ENCODE peak calls at places on chromosomes 12 and 14, in six cellular contexts. Y is NCI-H510A treated with DMSO at 0.1 percent for 48 hours, P is ascending aorta, U is endodermal cell, G is COR-L47, T is IMR-90. X is an unnamed sample.

GRCh38 chr14:76919811-76920571 is 93.8 kb downstream of the LRRC74A start:
- DNase-seq in T (peak), Y (peak), G (peak), P (no peak), U (peak), X (peak)

GRCh38 chr14:95741781-95742180 is 27.9 kb upstream of the TCL1A start:
- DNase-seq in T (no peak), P (no peak), U (no peak), Y (no peak), G (no peak), X (no peak)

GRCh38 chr12:89492883-89493282 is 31.7 kb downstream of the GALNT4 start:
- DNase-seq in G (no peak), Y (no peak), P (no peak), T (no peak), U (no peak), X (no peak)

GRCh38 chr12:82896286-82896685 is 209.6 kb downstream of the TMTC2 start:
- DNase-seq in G (no peak), P (no peak), T (no peak), U (no peak), Y (no peak), X (no peak)

GRCh38 chr12:466039-466438 is 6.3 kb downstream of the B4GALNT3 start:
- DNase-seq in P (no peak), U (peak), T (no peak), Y (peak), G (no peak), X (no peak)

GRCh38 chr14:33714527-33715222 is 236.2 kb downstream of the EGLN3 start:
- DNase-seq in Y (no peak), P (no peak), T (no peak), U (no peak), G (peak), X (no peak)

GRCh38 chr14:59511916-59512530 is 27.7 kb downstream of the JKAMP start:
- DNase-seq in G (peak), Y (peak), U (peak), T (no peak), P (no peak), X (peak)

GRCh38 chr12:19759229-19759628 is 319.9 kb downstream of the AEBP2 start:
- DNase-seq in U (no peak), Y (no peak), G (no peak), T (peak), P (no peak), X (no peak)

GRCh38 chr12:13220848-13221247 is 24.3 kb downstream of the EMP1 start:
- DNase-seq in Y (no peak), U (no peak), G (no peak), P (no peak), T (no peak), X (no peak)

GRCh38 chr12:124233041-124233836 is 61.7 kb upstream of the RFLNA start:
- DNase-seq in U (no peak), T (peak), Y (no peak), P (no peak), G (no peak), X (peak)

GRCh38 chr14:101301011-101301410 is 260.3 kb upstream of the DIO3 start:
- DNase-seq in G (no peak), U (no peak), T (no peak), P (no peak), Y (no peak), X (no peak)

GRCh38 chr12:124545508-124546418 is 21.6 kb downstream of the NCOR2 start:
- DNase-seq in Y (no peak), P (no peak), T (peak), G (no peak), U (no peak), X (no peak)

GRCh38 chr12:49703647-49704137 is 3.5 kb downstream of the FMNL3 start:
- DNase-seq in T (peak), G (no peak), P (no peak), Y (no peak), U (no peak), X (no peak)

GRCh38 chr12:80627773-80628172 is 79.7 kb upstream of the MYF6 start:
- DNase-seq in T (peak), G (no peak), P (no peak), U (no peak), Y (no peak), X (no peak)

GRCh38 chr12:67539946-67540345 is 108.6 kb upstream of the DYRK2 start:
- DNase-seq in U (no peak), Y (no peak), P (no peak), T (no peak), G (no peak), X (no peak)

GRCh38 chr12:121466800-121467637 is 67.1 kb downstream of the RNF34 start:
- DNase-seq in T (peak), G (peak), P (peak), Y (peak), U (peak), X (peak)

GRCh38 chr12:57522887-57523705 is 472 bp downstream of the MBD6 start:
- DNase-seq in U (peak), Y (peak), G (peak), P (no peak), T (peak), X (peak)

GRCh38 chr14:90177537-90178189 is 78.7 kb upstream of the PSMC1 start:
- DNase-seq in G (no peak), T (peak), P (no peak), U (no peak), Y (no peak), X (no peak)

GRCh38 chr12:12432373-12432772 is 75.5 kb downstream of the BORCS5 start:
- DNase-seq in U (no peak), G (peak), T (peak), P (no peak), Y (no peak), X (no peak)

GRCh38 chr12:47993491-47993890 is 10.8 kb downstream of the COL2A1 start:
- DNase-seq in G (no peak), T (no peak), U (no peak), P (no peak), Y (no peak), X (no peak)

GRCh38 chr12:52650520-52651081 is 1.4 kb downstream of the KRT2 start:
- DNase-seq in T (no peak), G (no peak), P (no peak), U (peak), Y (no peak), X (no peak)

GRCh38 chr12:89840162-89840922 is 131.7 kb upstream of the ATP2B1 start:
- DNase-seq in P (no peak), T (peak), Y (no peak), U (no peak), G (no peak), X (no peak)

GRCh38 chr12:100154472-100155247 is 12.0 kb upstream of the BLTP3B start:
- DNase-seq in T (peak), Y (peak), U (peak), G (peak), P (no peak), X (peak)

GRCh38 chr12:48004039-48004940 is at the start of gene COL2A1:
- DNase-seq in U (peak), P (no peak), G (no peak), Y (peak), T (peak), X (peak)

GRCh38 chr12:79732647-79733046 is 41.9 kb upstream of the PAWR start:
- DNase-seq in P (no peak), T (no peak), Y (no peak), U (no peak), G (no peak), X (no peak)

GRCh38 chr12:122848471-122849351 is 13.5 kb downstream of the HIP1R start:
- DNase-seq in G (no peak), U (peak), T (no peak), Y (no peak), P (no peak), X (no peak)

GRCh38 chr14:59123526-59123925 is 64.9 kb upstream of the DAAM1 start:
- DNase-seq in T (peak), P (no peak), Y (no peak), G (no peak), U (no peak), X (no peak)

GRCh38 chr12:109966531-109966930 is 29.6 kb downstream of the GIT2 start:
- DNase-seq in P (no peak), Y (no peak), U (no peak), T (no peak), G (no peak), X (no peak)

GRCh38 chr12:80567391-80567790 is 123.4 kb downstream of the PTPRQ start:
- DNase-seq in T (peak), U (no peak), Y (no peak), P (no peak), G (no peak), X (no peak)

GRCh38 chr12:112537710-112538396 is 119.1 kb downstream of the PTPN11 start:
- DNase-seq in U (peak), Y (peak), G (no peak), P (no peak), T (peak), X (no peak)

GRCh38 chr12:51926718-51927117 is 19.4 kb downstream of the ACVRL1 start:
- DNase-seq in G (no peak), P (no peak), Y (peak), U (peak), T (peak), X (no peak)

GRCh38 chr12:30967026-30967425 is 40.5 kb downstream of the TSPAN11 start:
- DNase-seq in P (no peak), T (no peak), G (no peak), Y (no peak), U (no peak), X (no peak)

GRCh38 chr14:21631084-21631483 is 3.7 kb downstream of the OR10G2 start:
- DNase-seq in P (no peak), G (no peak), U (no peak), Y (no peak), T (no peak), X (no peak)

GRCh38 chr12:48979602-48980388 is 1.7 kb downstream of the WNT1 start:
- DNase-seq in U (no peak), P (no peak), G (no peak), T (no peak), Y (no peak), X (no peak)

GRCh38 chr12:95396849-95397498 is 77.0 kb upstream of the METAP2 start:
- DNase-seq in T (peak), G (no peak), Y (no peak), P (no peak), U (peak), X (no peak)

GRCh38 chr12:6277982-6278438 is 32.5 kb upstream of the PLEKHG6 start:
- DNase-seq in G (no peak), Y (no peak), P (no peak), U (no peak), T (no peak), X (no peak)